ENCODE peak calls at places on chromosomes 6 and 20, in five cellular contexts. M is right lobe of liver, H is kidney tubule cell, F is A172, T is mammary epithelial cell. X is an unnamed sample.

GRCh38 chr6:88561974-88562736 is 396.0 kb upstream of the CNR1 start:
- DNase-seq in M (no peak), H (no peak), F (no peak), T (no peak), X (no peak)

GRCh38 chr6:34074064-34074739 is 71.7 kb downstream of the GRM4 start:
- DNase-seq in M (no peak), H (no peak), F (no peak), T (no peak), X (no peak)

GRCh38 chr6:38164671-38165108 is 345.2 kb downstream of the ZFAND3 start:
- DNase-seq in M (no peak), H (no peak), F (no peak), T (no peak), X (no peak)

GRCh38 chr20:19976595-19977372 is 40.4 kb upstream of the NAA20 start:
- DNase-seq in M (no peak), H (peak), F (peak), T (peak), X (peak)

GRCh38 chr6:129638055-129639019 is 71.6 kb downstream of the ARHGAP18 start:
- DNase-seq in M (no peak), H (no peak), F (no peak), T (no peak), X (peak)

GRCh38 chr20:52999040-52999439 is 26.9 kb downstream of the TSHZ2 start:
- DNase-seq in M (no peak), H (no peak), F (no peak), T (no peak), X (no peak)

GRCh38 chr20:4449977-4450715 is 271.6 kb upstream of the PRND start:
- DNase-seq in M (no peak), H (peak), F (peak), T (peak), X (no peak)

GRCh38 chr6:113586966-113587699 is 270.0 kb upstream of the MARCKS start:
- DNase-seq in M (no peak), H (no peak), F (no peak), T (no peak), X (no peak)

GRCh38 chr20:44745122-44745521 is 543 bp upstream of the KCNK15 start:
- DNase-seq in M (no peak), H (no peak), F (no peak), T (no peak), X (no peak)

GRCh38 chr6:36464233-36464632 is 21.4 kb downstream of the KCTD20 start:
- DNase-seq in M (no peak), H (no peak), F (no peak), T (no peak), X (no peak)

GRCh38 chr20:48891235-48892048 is 30.1 kb upstream of the ARFGEF2 start:
- DNase-seq in M (no peak), H (no peak), F (no peak), T (no peak), X (no peak)

GRCh38 chr6:14655201-14655988 is 537.8 kb downstream of the CD83 start:
- DNase-seq in M (no peak), H (no peak), F (no peak), T (no peak), X (no peak)

GRCh38 chr20:38975539-38976120 is 13.5 kb downstream of the DHX35 start:
- DNase-seq in M (no peak), H (no peak), F (no peak), T (peak), X (no peak)

GRCh38 chr6:15544321-15544900 is 118.4 kb downstream of the DTNBP1 start:
- DNase-seq in M (no peak), H (no peak), F (no peak), T (no peak), X (no peak)

GRCh38 chr6:155121699-155122098 is 126.6 kb downstream of the TIAM2 start:
- DNase-seq in M (no peak), H (no peak), F (no peak), T (no peak), X (no peak)

GRCh38 chr6:142696123-142696522 is 248.9 kb downstream of the HIVEP2 start:
- DNase-seq in M (no peak), H (peak), F (no peak), T (no peak), X (no peak)

GRCh38 chr20:24389686-24390085 is 79.7 kb upstream of the SYNDIG1 start:
- DNase-seq in M (no peak), H (no peak), F (no peak), T (no peak), X (no peak)

GRCh38 chr6:157143171-157143884 is 180.0 kb downstream of the TMEM242 start:
- DNase-seq in M (no peak), H (peak), F (no peak), T (no peak), X (peak)

GRCh38 chr6:91132461-91132860 is 545.6 kb upstream of the MAP3K7 start:
- DNase-seq in M (no peak), H (peak), F (peak), T (peak), X (peak)

GRCh38 chr6:34487536-34487935 is 21.7 kb downstream of the PACSIN1 start:
- DNase-seq in M (peak), H (no peak), F (no peak), T (no peak), X (no peak)

GRCh38 chr6:112831022-112831421 is 483.9 kb downstream of the RFPL4B start:
- DNase-seq in M (no peak), H (peak), F (peak), T (peak), X (no peak)

GRCh38 chr20:49865559-49865958 is 49.8 kb downstream of the SPATA2 start:
- DNase-seq in M (no peak), H (no peak), F (peak), T (no peak), X (no peak)

GRCh38 chr6:12293234-12293930 is 3.2 kb downstream of the EDN1 start:
- DNase-seq in M (no peak), H (peak), F (no peak), T (no peak), X (no peak)

X was measured in Caki2.